ENCODE peak calls at places on chromosomes 6 and 20, in eight cellular contexts. W is heart right ventricle; U is hypothalamus; F is A172; Z is T-cell; L is ovary; N is mesendoderm; B is stimulated activated CD8-positive, alpha-beta memory T cell treated with anti-CD3 and anti-CD28 coated beads, Interleukin-12 subunit alpha, Interleukin-12 subunit beta, amount 100 ng/mL, for 1 hour. K is an unnamed sample.

GRCh38 chr6:1702580-1703051 is 92.9 kb downstream of the FOXC1 start:
- DNase-seq in W (no peak), U (no peak), F (peak), Z (no peak), L (no peak), N (no peak), B (no peak), K (no peak)

GRCh38 chr20:13325033-13325432 is 104.0 kb downstream of the ISM1 start:
- DNase-seq in W (no peak), U (no peak), F (peak), Z (no peak), L (no peak), N (peak), B (no peak), K (peak)

GRCh38 chr6:34235605-34236422 is 859 bp upstream of the HMGA1 start:
- DNase-seq in W (peak), U (no peak), F (peak), Z (peak), L (peak), N (peak), B (peak), K (no peak)

GRCh38 chr20:19913927-19914614 is 103.1 kb upstream of the NAA20 start:
- DNase-seq in W (no peak), U (no peak), F (peak), Z (no peak), L (no peak), N (no peak), B (no peak), K (no peak)

GRCh38 chr6:153117986-153118886 is 12.8 kb downstream of the RGS17 start:
- DNase-seq in W (no peak), U (no peak), F (peak), Z (no peak), L (no peak), N (no peak), B (no peak), K (no peak)

GRCh38 chr20:47262008-47262364 is 94.5 kb downstream of the ZMYND8 start:
- DNase-seq in W (no peak), U (no peak), F (no peak), Z (no peak), L (no peak), N (no peak), B (no peak), K (no peak)

GRCh38 chr6:132819405-132820145 is 5.2 kb downstream of the RPS12 start:
- DNase-seq in W (no peak), U (no peak), F (peak), Z (no peak), L (no peak), N (no peak), B (no peak), K (no peak)

GRCh38 chr6:96907498-96907897 is 9.8 kb upstream of the NDUFAF4 start:
- DNase-seq in W (no peak), U (no peak), F (no peak), Z (no peak), L (no peak), N (no peak), B (no peak), K (no peak)

GRCh38 chr6:106490453-106490852 is 129.9 kb downstream of the CRYBG1 start:
- DNase-seq in W (no peak), U (no peak), F (no peak), Z (no peak), L (no peak), N (no peak), B (no peak), K (no peak)

GRCh38 chr20:54172856-54173652 is 732 bp downstream of the CYP24A1 start:
- DNase-seq in W (no peak), U (no peak), F (no peak), Z (no peak), L (no peak), N (peak), B (no peak), K (no peak)

GRCh38 chr20:14764511-14765369 is 427.3 kb upstream of the FLRT3 start:
- DNase-seq in W (no peak), U (no peak), F (no peak), Z (no peak), L (no peak), N (no peak), B (no peak), K (no peak)

GRCh38 chr6:146014233-146014632 is 14.6 kb upstream of the GRM1 start:
- DNase-seq in W (no peak), U (no peak), F (no peak), Z (no peak), L (no peak), N (no peak), B (no peak), K (no peak)

GRCh38 chr6:71028877-71029252 is 72.0 kb upstream of the B3GAT2 start:
- DNase-seq in W (no peak), U (no peak), F (no peak), Z (no peak), L (no peak), N (peak), B (no peak), K (no peak)